ENCODE peak calls at places on chromosomes 3 and 15, in four cellular contexts. M, E, U and N are unnamed samples.

GRCh38 chr3:8278448-8278847 is 223.2 kb upstream of the LMCD1 start:
- DNase-seq in M (no peak), U (no peak), E (peak; percentile 91), N (no peak)

GRCh38 chr3:39879581-39879980 is 70.2 kb downstream of the MYRIP start:
- DNase-seq in M (no peak), U (no peak), E (no peak), N (no peak)

GRCh38 chr3:74054566-74054965 is 429.8 kb upstream of the PDZRN3 start:
- DNase-seq in M (no peak), E (no peak), U (no peak), N (no peak)

GRCh38 chr15:60672400-60672799 is 193.5 kb upstream of the ICE2 start:
- DNase-seq in U (no peak), M (no peak), E (no peak), N (no peak)

GRCh38 chr3:57992430-57993213 is 15.6 kb upstream of the FLNB start:
- DNase-seq in M (no peak), U (no peak), E (peak; percentile 37), N (no peak)

GRCh38 chr3:119913021-119913420 is 131.1 kb downstream of the NR1I2 start:
- DNase-seq in E (no peak), M (no peak), U (no peak), N (peak; percentile 53)

GRCh38 chr3:172104471-172105072 is 65.2 kb downstream of the FNDC3B start:
- DNase-seq in U (no peak), E (no peak), M (no peak), N (no peak)

GRCh38 chr3:149352556-149352955 is 19.1 kb upstream of the TM4SF18 start:
- DNase-seq in M (no peak), E (peak; percentile 86), U (no peak), N (peak; percentile 48)

GRCh38 chr3:22117751-22118346 is 366.8 kb upstream of the ZNF385D start:
- DNase-seq in U (peak; percentile 15), M (no peak), E (no peak), N (peak; percentile 20)

GRCh38 chr3:45011756-45012441 is 14.2 kb upstream of the CLEC3B start:
- DNase-seq in U (peak; percentile 69), E (no peak), M (no peak), N (peak; percentile 87)

GRCh38 chr3:110391640-110392395 is 679.8 kb upstream of the NECTIN3 start:
- DNase-seq in M (no peak), E (no peak), U (no peak), N (no peak)

GRCh38 chr15:38084289-38084688 is 149.8 kb downstream of the TMCO5A start:
- DNase-seq in E (no peak), M (no peak), U (no peak), N (peak; percentile 35)

GRCh38 chr3:8579943-8580342 is 64.7 kb downstream of the SSUH2 start:
- DNase-seq in E (no peak), U (no peak), M (no peak), N (no peak)

GRCh38 chr3:3559786-3560185 is 239.4 kb upstream of the LRRN1 start:
- DNase-seq in U (no peak), E (no peak), M (no peak), N (no peak)

GRCh38 chr15:71440479-71441071 is 325.3 kb downstream of the THSD4 start:
- DNase-seq in E (no peak), M (no peak), U (peak; percentile 46), N (peak; percentile 70)

GRCh38 chr3:112360574-112360973 is 27.6 kb downstream of the CD200 start:
- DNase-seq in M (no peak), U (no peak), E (no peak), N (no peak)

GRCh38 chr15:68817304-68818087 is 3.2 kb downstream of the ANP32A start:
- DNase-seq in M (peak; percentile 67), E (peak; percentile 92), U (no peak), N (no peak)

GRCh38 chr3:101725192-101725889 is 927 bp downstream of the CEP97 start:
- DNase-seq in U (no peak), M (peak; percentile 13), E (peak; percentile 86), N (no peak)

GRCh38 chr3:35549690-35550089 is 89.6 kb upstream of the ARPP21 start:
- DNase-seq in U (no peak), E (peak; percentile 64), M (no peak), N (no peak)

GRCh38 chr15:85748729-85749128 is 46.0 kb downstream of the KLHL25 start:
- DNase-seq in U (no peak), E (no peak), M (no peak), N (no peak)

GRCh38 chr15:22845289-22845900 is 6.9 kb downstream of the NIPA2 start:
- DNase-seq in U (no peak), M (no peak), E (no peak), N (peak; percentile 21)

GRCh38 chr3:197216169-197216860 is 82.1 kb downstream of the DLG1 start:
- DNase-seq in U (no peak), M (no peak), E (no peak), N (peak; percentile 43)

GRCh38 chr15:98597666-98598065 is 50.7 kb upstream of the IGF1R start:
- DNase-seq in E (no peak), M (no peak), U (no peak), N (no peak)

GRCh38 chr3:113205481-113205880 is 5.9 kb upstream of the BOC start:
- DNase-seq in U (no peak), M (no peak), E (no peak), N (no peak)

GRCh38 chr3:145951431-145951830 is 209.6 kb downstream of the PLOD2 start:
- DNase-seq in E (no peak), M (no peak), U (no peak), N (no peak)

GRCh38 chr3:168061332-168061996 is 34.3 kb downstream of the GOLIM4 start:
- DNase-seq in E (no peak), U (no peak), M (no peak), N (no peak)

GRCh38 chr3:165194477-165195135 is 1.6 kb downstream of the SLITRK3 start:
- DNase-seq in M (no peak), E (peak; percentile 67), U (no peak), N (no peak)

GRCh38 chr15:43048935-43049334 is 56.9 kb downstream of the UBR1 start:
- DNase-seq in U (no peak), E (no peak), M (no peak), N (no peak)

GRCh38 chr3:8080464-8080863 is 421.2 kb upstream of the LMCD1 start:
- DNase-seq in M (no peak), U (no peak), E (no peak), N (no peak)

GRCh38 chr3:137259709-137260108 is 301.9 kb downstream of the IL20RB start:
- DNase-seq in E (peak; percentile 44), M (no peak), U (no peak), N (no peak)